ENCODE peak calls at places on chromosomes 4 and X, in seven cellular contexts. O is fibroblast of pulmonary artery, Q is cardiac muscle cell, J is psoas muscle, I is GM23248, E is NT2/D1, M is brain microvascular endothelial cell. V is an unnamed sample.

GRCh38 chr4:73683033-73683432 is 57.3 kb upstream of the CXCL8 start:
- DNase-seq in O (no peak), Q (no peak), J (no peak), I (no peak), E (no peak), M (no peak), V (no peak)

GRCh38 chr4:67608047-67608446 is 49.5 kb downstream of the STAP1 start:
- DNase-seq in O (no peak), Q (no peak), J (no peak), I (peak), E (no peak), M (no peak), V (no peak)

GRCh38 chr4:62670509-62670908 is 1470.4 kb downstream of the ADGRL3 start:
- DNase-seq in O (peak), Q (no peak), J (no peak), I (no peak), E (no peak), M (no peak), V (no peak)

GRCh38 chr4:115030281-115030680 is 83.1 kb downstream of the NDST4 start:
- DNase-seq in O (no peak), Q (no peak), J (no peak), I (peak), E (no peak), M (no peak), V (no peak)

GRCh38 chrX:38233891-38234807 is 13.5 kb upstream of the SRPX start:
- DNase-seq in O (peak), Q (peak), J (no peak), I (peak), E (no peak), M (peak), V (no peak)

GRCh38 chr4:165666836-165667235 is 206.2 kb upstream of the TLL1 start:
- DNase-seq in O (no peak), Q (no peak), J (no peak), I (no peak), E (no peak), M (no peak), V (no peak)

GRCh38 chrX:147550217-147550616 is 361.5 kb upstream of the FMR1 start:
- DNase-seq in O (no peak), Q (no peak), J (no peak), I (peak), E (peak), M (no peak), V (peak)

GRCh38 chr4:67584496-67584895 is 26.0 kb downstream of the STAP1 start:
- DNase-seq in O (no peak), Q (no peak), J (no peak), I (no peak), E (no peak), M (no peak), V (no peak)

GRCh38 chr4:75557696-75558095 is 1.8 kb downstream of the ODAPH start:
- DNase-seq in O (no peak), Q (no peak), J (no peak), I (no peak), E (no peak), M (no peak), V (no peak)

GRCh38 chr4:87934973-87935372 is 40.5 kb upstream of the SPP1 start:
- DNase-seq in O (no peak), Q (no peak), J (no peak), I (no peak), E (no peak), M (no peak), V (no peak)

GRCh38 chrX:78643106-78643505 is 16.0 kb downstream of the RTL3 start:
- DNase-seq in O (peak), Q (peak), J (no peak), I (no peak), E (no peak), M (peak), V (no peak)

GRCh38 chr4:92825186-92825715 is 521.5 kb downstream of the GRID2 start:
- DNase-seq in O (no peak), Q (no peak), J (no peak), I (no peak), E (no peak), M (no peak), V (no peak)

GRCh38 chr4:86338989-86339388 is 20.9 kb downstream of the MAPK10 start:
- DNase-seq in O (peak), Q (peak), J (no peak), I (peak), E (peak), M (peak), V (no peak)

GRCh38 chr4:110294165-110294564 is 95.8 kb upstream of the ELOVL6 start:
- DNase-seq in O (no peak), Q (no peak), J (no peak), I (peak), E (no peak), M (no peak), V (no peak)

GRCh38 chrX:31110657-31111056 is 38.8 kb upstream of the FTHL17 start:
- DNase-seq in O (no peak), Q (no peak), J (no peak), I (no peak), E (no peak), M (no peak), V (no peak)

GRCh38 chrX:13091111-13091765 is 46.8 kb upstream of the FAM9C start:
- DNase-seq in O (peak), Q (peak), J (no peak), I (no peak), E (no peak), M (no peak), V (no peak)

GRCh38 chrX:76920621-76921020 is 493.1 kb downstream of the MAGEE1 start:
- DNase-seq in O (no peak), Q (no peak), J (no peak), I (no peak), E (no peak), M (no peak), V (no peak)

GRCh38 chrX:10190367-10190766 is 33.6 kb downstream of the CLCN4 start:
- DNase-seq in O (peak), Q (peak), J (no peak), I (peak), E (peak), M (peak), V (peak)

GRCh38 chr4:153564630-153565525 is 98.7 kb downstream of the TMEM131L start:
- DNase-seq in O (peak), Q (no peak), J (peak), I (peak), E (no peak), M (no peak), V (no peak)

GRCh38 chrX:23292979-23293651 is 41.5 kb upstream of the PTCHD1 start:
- DNase-seq in O (no peak), Q (no peak), J (peak), I (no peak), E (no peak), M (no peak), V (no peak)

GRCh38 chr4:56657818-56658217 is 23.3 kb downstream of the HOPX start:
- DNase-seq in O (no peak), Q (no peak), J (no peak), I (no peak), E (no peak), M (no peak), V (no peak)

GRCh38 chr4:53997901-53998300 is 66.5 kb downstream of the CHIC2 start:
- DNase-seq in O (no peak), Q (no peak), J (no peak), I (no peak), E (no peak), M (no peak), V (no peak)

GRCh38 chr4:145625677-145626622 is 6.8 kb downstream of the MMAA start:
- DNase-seq in O (no peak), Q (no peak), J (no peak), I (no peak), E (no peak), M (no peak), V (no peak)

GRCh38 chr4:167424338-167425256 is 190.3 kb upstream of the SPOCK3 start:
- DNase-seq in O (no peak), Q (no peak), J (no peak), I (no peak), E (no peak), M (no peak), V (no peak)

GRCh38 chr4:108171541-108172230 is 3.0 kb upstream of the LEF1 start:
- DNase-seq in O (no peak), Q (no peak), J (no peak), I (no peak), E (no peak), M (no peak), V (no peak)

GRCh38 chr4:3269105-3269927 is 20.4 kb downstream of the MSANTD1 start:
- DNase-seq in O (no peak), Q (no peak), J (peak), I (no peak), E (no peak), M (no peak), V (no peak)

GRCh38 chr4:11367371-11367770 is 61.3 kb downstream of the HS3ST1 start:
- DNase-seq in O (peak), Q (peak), J (peak), I (no peak), E (no peak), M (peak), V (no peak)

GRCh38 chr4:16721618-16722291 is 176.7 kb downstream of the LDB2 start:
- DNase-seq in O (peak), Q (peak), J (no peak), I (peak), E (no peak), M (peak), V (no peak)

DNA sequence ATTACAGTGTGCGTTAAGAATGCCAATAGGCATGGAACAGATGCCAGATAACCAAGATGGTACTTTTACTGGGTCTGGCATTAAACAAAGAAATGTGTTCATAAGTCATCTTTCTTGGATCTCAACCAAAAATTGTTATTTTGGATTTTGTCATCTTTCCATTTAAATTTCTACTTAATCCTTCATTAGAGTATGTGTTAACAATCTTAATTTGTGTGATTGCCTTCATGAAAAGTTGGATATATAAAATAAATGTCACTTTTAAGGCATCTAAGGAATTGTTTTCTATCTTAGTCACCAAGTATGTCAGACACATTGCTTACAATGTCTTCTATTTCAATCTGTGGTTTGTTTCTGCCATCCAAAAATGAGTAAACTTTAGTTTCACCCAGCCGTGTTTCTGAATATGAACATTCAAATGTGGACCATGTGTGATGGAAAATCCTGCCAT is 87.5 kb downstream of the PALLD start:
- DNase-seq in O (no peak), Q (no peak), J (no peak), I (peak), E (no peak), M (peak), V (no peak)
- H3K4me3 ChIP-seq in O (no peak), Q (no peak), J (no peak), I (no peak), E (no peak), M (no peak), V (no peak)

DNA sequence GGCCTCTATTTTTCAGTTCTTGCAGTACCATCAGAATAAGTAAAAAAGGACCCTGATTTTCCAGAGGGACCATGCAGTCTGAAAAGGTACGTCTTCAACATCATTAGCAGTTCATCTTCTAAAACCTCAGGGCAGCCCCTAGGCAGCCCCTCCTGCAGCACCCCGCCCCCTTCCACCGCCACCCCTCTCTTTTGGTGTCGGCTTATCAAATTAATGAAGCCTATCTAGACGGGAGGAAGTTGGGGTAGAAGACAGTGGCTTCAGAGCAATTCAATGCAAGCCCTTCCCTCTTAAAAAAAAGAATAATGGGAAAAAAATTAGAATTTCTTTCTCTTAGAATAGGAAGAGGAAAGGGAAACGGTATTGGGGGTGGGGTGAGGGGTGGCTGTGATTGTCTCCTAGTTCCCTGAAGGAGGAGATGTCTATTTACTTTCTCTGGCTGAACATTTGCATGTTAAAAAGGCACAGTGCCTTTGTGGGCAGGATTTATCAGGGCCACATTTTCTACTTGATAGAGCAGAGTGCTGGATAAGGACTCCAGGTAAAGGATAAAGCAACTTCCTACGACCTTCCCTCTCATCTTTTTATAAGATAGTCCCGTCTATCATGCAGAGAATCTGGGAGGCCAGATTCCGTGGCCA is 159.4 kb downstream of the MGST2 start:
- DNase-seq in O (no peak), Q (no peak), J (no peak), I (no peak), E (no peak), M (no peak), V (peak)
- H3K4me3 ChIP-seq in O (no peak), Q (no peak), J (no peak), I (no peak), E (no peak), M (no peak), V (no peak)

DNA sequence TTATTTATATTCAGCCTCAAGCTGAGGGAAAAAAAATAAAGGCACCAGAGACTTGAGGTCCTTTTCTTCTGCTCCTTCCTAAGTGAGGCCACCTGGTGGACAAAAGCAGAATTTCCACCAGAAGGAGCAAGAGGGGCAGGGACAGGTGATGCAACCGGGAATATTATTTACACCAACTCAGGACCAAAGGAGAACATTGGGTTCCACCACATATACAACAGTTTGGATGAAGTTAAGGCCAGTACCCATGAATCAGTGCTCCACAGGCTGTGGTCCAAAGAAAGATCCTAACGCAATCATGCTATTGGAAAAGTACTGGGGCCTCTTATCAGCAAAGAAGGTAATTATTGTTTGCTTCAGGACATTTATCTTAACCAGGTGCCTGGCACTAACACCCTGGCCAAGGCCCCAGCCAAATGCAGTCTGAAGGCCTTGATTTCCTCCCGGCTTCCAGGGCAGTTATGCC is 57.4 kb downstream of the TSC22D3 start:
- DNase-seq in O (peak), Q (peak), J (peak), I (peak), E (no peak), M (peak), V (peak)
- H3K4me3 ChIP-seq in O (no peak), Q (no peak), J (no peak), I (no peak), E (no peak), M (no peak), V (no peak)

DNA sequence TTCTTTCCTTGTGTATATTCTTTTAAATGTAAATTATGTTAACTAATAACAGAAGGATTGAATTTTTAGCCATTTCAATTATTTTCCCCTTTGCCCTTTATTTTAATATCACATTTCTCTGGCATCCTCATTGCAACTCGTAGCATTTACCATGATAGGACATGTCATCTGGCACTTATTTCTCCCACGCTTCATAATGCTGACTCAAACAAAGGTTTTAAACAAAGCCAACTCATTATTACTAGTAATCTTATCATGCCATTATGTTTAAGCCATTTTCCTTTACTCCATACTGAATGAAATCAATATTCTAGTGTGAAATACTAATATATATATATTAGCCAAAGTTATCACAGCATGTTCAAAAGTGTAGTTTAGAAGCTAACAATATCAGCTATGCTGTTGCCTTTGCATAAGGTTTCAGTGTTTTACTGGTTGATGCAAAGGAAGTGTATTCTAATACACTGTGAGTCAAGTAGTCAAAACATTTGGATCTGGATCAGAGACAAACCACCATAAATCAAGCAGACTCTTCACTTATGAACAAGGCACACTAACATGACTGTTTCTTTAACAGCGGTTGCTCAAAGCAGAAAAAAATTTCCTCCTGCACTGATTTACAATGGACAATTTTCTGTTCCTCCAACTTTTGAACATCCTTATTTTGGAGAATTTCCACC is 281.6 kb downstream of the SLC7A11 start:
- DNase-seq in O (peak), Q (peak), J (no peak), I (peak), E (no peak), M (peak), V (no peak)
- H3K4me3 ChIP-seq in O (no peak), Q (no peak), J (no peak), I (peak), E (no peak), M (no peak), V (no peak)

GRCh38 chr4:103721251-103721650 is 1.5 kb upstream of the TACR3 start:
- DNase-seq in O (no peak), Q (no peak), J (no peak), I (peak), E (no peak), M (no peak), V (no peak)

GRCh38 chr4:103718993-103719319 is 829 bp downstream of the TACR3 start:
- DNase-seq in O (no peak), Q (no peak), J (no peak), I (no peak), E (no peak), M (no peak), V (no peak)

GRCh38 chr4:103720661-103721060 is 876 bp upstream of the TACR3 start:
- DNase-seq in O (no peak), Q (no peak), J (no peak), I (no peak), E (no peak), M (no peak), V (no peak)

DNA sequence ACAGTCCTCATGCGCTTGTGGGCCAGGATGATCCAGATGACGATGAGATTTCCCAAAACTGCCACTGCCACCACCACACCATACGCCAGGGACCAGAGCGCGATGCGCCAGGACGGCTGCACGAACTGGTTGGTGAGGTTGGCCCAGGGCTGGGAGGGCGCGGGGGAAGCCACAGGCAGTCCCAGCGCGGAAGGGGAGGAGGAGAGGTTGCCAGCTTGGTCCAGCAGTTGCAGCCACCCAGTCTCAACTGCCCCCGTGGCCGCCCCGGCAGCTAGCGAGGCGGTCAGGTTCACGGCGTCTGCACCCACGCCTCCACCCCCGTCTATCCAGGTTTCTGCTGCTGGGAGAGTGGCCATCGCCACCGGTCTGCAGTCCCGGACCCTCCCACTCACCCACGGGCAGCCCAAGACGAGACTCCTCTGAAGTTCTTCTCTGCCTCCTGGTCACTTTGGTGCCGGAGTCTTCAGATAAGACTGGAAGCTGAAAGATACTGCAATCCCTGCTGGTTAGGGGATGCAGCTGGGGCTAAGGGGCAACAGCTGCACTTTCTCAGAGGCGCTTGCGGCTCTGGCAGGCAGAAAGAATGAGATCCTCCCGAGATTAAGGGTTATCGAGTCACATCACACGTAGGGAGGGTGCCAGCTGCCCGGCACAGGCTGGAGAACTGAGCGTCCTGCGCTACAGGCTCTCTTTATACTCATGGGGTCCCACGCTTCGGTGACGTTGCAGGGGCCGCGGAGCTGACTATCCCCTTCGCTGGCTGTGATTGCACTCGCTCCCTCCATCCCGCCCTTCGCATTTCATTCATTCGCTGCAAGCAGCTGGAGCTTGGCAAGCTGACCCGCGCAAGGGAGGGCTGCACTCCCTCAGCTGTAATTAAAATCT is at the start of gene TACR3:
- DNase-seq in O (no peak), Q (peak), J (peak), I (peak), E (no peak), M (no peak), V (no peak)
- H3K4me3 ChIP-seq in O (no peak), Q (peak), J (peak), I (peak), E (peak), M (peak), V (no peak)

DNA sequence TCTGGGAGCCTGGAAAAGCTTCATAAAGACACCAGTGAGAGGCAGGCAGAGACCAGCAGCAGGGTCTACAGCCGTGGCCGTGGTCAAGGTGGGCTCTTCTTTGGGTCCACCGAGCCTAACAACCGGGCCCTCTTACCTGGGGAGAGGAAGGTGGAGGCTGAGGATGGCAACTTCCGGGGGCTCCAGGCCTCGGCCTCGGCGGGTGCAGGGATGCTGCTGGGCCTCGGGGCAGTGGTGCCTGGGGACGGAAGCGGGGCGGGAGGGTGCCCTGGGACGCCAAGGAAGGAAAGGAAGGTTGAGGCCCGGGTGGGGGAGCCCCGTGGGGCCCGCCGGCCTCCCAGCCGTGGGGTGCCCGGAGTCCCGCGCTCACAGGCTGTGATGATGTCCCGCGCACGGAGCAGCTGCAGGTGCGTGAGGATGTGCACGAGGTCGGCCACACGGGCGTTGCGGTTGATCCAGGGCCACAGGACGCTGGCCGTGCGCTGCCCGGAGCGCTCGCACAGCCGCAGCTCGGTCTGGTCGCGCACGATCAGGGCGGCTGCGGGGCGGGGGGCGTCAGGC is 561 bp downstream of the IRAK1 start:
- DNase-seq in O (no peak), Q (no peak), J (no peak), I (peak), E (no peak), M (no peak), V (peak)
- H3K4me3 ChIP-seq in O (peak), Q (no peak), J (peak), I (peak), E (peak), M (peak), V (peak)